ENCODE peak calls at places on chromosomes 13 and 19, in six cellular contexts. W is HepG2, C is GM12878, V is K562, S is GM12891, G is H1. H is an unnamed sample.

GRCh38 chr13:44306401-44307192 is 67.0 kb upstream of the SERP2 start:
- DNase-seq in C (no peak), G (peak; percentile 57), W (no peak), S (no peak), V (no peak), H (no peak)

GRCh38 chr19:30733826-30734550 is 361.8 kb downstream of the ZNF536 start:
- DNase-seq in S (no peak), W (no peak), V (no peak), G (no peak), C (no peak), H (no peak)

GRCh38 chr13:81686877-81687276 is 1346.0 kb upstream of the SPRY2 start:
- DNase-seq in W (no peak), G (no peak), S (no peak), C (no peak), V (no peak), H (no peak)

GRCh38 chr19:35704218-35704617 is at the start of gene ZBTB32:
- DNase-seq in W (no peak), C (no peak), V (peak; percentile 95), S (no peak), G (peak; percentile 80), H (peak; percentile 21)

GRCh38 chr19:35088514-35088913 is 27.1 kb upstream of the FXYD3 start:
- DNase-seq in V (no peak), S (no peak), G (no peak), C (no peak), W (no peak), H (no peak)

GRCh38 chr13:87084192-87084591 is 587.0 kb upstream of the SLITRK5 start:
- DNase-seq in S (no peak), V (no peak), W (no peak), G (no peak), C (no peak), H (no peak)

GRCh38 chr13:73061478-73062275 is 2.9 kb downstream of the KLF5 start:
- DNase-seq in W (no peak), C (no peak), G (no peak), S (no peak), V (no peak), H (no peak)

GRCh38 chr13:93244141-93244917 is 17.7 kb downstream of the GPC6 start:
- DNase-seq in C (no peak), W (no peak), V (no peak), G (no peak), S (no peak), H (no peak)

GRCh38 chr19:43562698-43563241 is 12.6 kb downstream of the XRCC1 start:
- DNase-seq in W (no peak), G (no peak), C (peak; percentile 91), V (no peak), S (no peak), H (no peak)

GRCh38 chr13:26749285-26749684 is 11.3 kb downstream of the GPR12 start:
- DNase-seq in V (peak; percentile 47), G (no peak), S (no peak), C (no peak), W (no peak), H (no peak)

GRCh38 chr19:2426661-2427322 is 594 bp downstream of the TIMM13 start:
- DNase-seq in S (peak; percentile 80), G (peak; percentile 79), V (peak; percentile 90), C (no peak), W (peak; percentile 64), H (peak; percentile 74)

GRCh38 chr13:32586022-32586900 is at the start of gene PDS5B:
- DNase-seq in W (peak; percentile 87), G (peak; percentile 96), S (peak; percentile 77), V (peak; percentile 89), C (peak; percentile 66), H (peak; percentile 68)

GRCh38 chr13:32582991-32583390 is 3.3 kb upstream of the PDS5B start:
- DNase-seq in S (no peak), C (no peak), V (no peak), G (no peak), W (no peak), H (no peak)

GRCh38 chr13:32585625-32586021 is 629 bp upstream of the PDS5B start:
- DNase-seq in V (no peak), W (no peak), S (no peak), C (no peak), G (no peak), H (no peak)

GRCh38 chr13:32587774-32588165 is 1.5 kb downstream of the PDS5B start:
- DNase-seq in C (no peak), V (no peak), S (no peak), G (no peak), W (peak; percentile 9), H (no peak)

DNA sequence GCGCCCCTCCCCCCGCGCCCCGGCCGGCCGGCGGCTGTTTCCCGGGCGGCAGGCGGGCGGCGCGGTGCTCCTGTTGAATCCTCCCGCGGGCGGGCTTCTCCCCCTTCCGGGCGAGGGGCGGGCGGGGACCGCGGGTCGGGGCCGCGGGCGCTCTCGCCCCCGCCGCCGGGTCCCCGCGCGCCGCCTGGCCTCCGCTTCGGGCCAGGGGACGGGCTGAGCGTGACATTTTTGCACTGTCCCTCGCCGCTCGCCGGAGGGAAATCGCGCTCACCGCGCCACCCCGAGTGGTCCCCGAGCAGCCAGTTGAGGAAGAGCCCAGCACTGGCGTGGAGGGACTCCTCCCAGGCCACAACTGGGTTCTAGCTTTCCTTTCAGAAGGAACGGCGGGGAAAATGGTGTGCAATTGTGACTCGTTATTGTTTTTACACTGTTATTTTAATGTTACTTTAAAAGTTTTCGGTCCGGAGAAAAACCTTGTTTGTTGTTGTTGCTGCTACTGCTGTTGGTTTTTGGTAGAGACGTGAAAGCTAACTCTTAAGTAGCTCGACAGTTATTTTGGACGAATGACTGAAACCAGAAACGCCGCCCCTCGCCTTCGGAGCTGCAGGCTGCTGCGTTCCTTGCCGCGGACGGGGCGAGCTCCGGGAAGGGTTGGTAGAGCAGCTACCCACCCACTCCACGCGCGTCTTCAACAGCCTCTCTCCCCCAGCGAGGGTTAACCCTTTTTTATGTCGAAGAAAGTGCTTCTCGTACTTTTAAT is 942 bp downstream of the PDS5B start:
- DNase-seq in C (no peak), W (peak; percentile 41), G (peak; percentile 71), S (peak; percentile 37), V (peak; percentile 56), H (peak; percentile 29)
- TF ChIP-seq POLR2A in C (peak; percentile 61), W (no peak), G (no peak), S (no peak), V (no peak), H (peak; percentile 39)

GRCh38 chr13:80379245-80379644 is 38.3 kb upstream of the SPRY2 start:
- DNase-seq in V (no peak), W (no peak), S (no peak), C (no peak), G (no peak), H (no peak)
- TF ChIP-seq TAF1 in V (no peak), W (no peak), S (no peak), C (no peak), G (no peak), H (no peak)

GRCh38 chr13:31818236-31818635 is 78.9 kb downstream of the RXFP2 start:
- DNase-seq in C (no peak), S (no peak), W (no peak), G (no peak), V (no peak), H (no peak)
- TF ChIP-seq POLR2A in C (no peak), S (no peak), W (no peak), G (no peak), V (no peak), H (no peak)

DNA sequence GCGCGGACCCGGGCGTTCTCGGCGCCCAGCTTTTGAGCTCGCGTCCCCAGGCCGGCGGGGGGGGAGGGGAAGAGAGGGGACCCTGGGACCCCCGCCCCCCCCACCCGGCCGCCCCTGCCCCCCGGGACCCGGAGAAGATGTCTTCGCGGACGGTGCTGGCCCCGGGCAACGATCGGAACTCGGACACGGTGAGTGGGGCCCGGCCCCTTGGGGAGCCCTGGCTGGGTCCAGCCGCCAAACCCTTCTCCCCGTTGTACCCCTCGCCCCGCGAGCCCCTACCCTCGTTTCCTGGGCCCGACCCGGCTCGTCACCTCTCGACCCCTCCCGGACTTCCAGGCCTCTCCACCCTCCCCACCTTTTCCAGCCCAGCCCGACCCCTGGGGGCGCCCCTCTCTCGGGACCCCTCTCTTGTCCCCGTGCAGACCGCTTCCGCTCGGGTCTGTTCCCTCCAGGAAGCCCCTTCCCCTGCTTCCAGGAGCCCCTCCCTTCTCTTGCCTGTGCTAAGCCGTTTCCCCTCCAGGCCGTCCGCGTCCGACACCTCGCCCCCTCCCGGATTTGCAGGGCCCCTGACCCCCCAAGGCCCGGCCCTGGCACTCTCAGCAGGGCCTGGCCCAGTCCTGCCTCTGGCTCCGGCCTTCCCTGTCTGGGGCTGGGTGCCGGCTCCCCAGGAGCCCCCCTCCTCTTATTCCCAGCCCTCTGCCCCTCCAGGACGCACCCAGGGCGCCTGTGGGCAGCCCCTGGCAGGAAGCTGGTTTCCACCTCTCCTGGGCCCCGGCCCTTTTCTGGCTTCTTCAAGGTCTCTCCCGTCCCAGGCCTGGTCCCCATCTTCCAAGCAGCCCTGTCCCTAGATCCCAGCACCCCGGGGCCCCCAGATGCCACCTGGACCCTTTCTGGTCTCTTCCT is 632 bp downstream of the MARK4 start:
- DNase-seq in S (peak; percentile 66), G (peak; percentile 71), W (no peak), C (no peak), V (peak; percentile 66), H (peak; percentile 69)
- TF ChIP-seq TAF1 in S (no peak), G (no peak), W (no peak), C (no peak), V (no peak), H (no peak)

DNA sequence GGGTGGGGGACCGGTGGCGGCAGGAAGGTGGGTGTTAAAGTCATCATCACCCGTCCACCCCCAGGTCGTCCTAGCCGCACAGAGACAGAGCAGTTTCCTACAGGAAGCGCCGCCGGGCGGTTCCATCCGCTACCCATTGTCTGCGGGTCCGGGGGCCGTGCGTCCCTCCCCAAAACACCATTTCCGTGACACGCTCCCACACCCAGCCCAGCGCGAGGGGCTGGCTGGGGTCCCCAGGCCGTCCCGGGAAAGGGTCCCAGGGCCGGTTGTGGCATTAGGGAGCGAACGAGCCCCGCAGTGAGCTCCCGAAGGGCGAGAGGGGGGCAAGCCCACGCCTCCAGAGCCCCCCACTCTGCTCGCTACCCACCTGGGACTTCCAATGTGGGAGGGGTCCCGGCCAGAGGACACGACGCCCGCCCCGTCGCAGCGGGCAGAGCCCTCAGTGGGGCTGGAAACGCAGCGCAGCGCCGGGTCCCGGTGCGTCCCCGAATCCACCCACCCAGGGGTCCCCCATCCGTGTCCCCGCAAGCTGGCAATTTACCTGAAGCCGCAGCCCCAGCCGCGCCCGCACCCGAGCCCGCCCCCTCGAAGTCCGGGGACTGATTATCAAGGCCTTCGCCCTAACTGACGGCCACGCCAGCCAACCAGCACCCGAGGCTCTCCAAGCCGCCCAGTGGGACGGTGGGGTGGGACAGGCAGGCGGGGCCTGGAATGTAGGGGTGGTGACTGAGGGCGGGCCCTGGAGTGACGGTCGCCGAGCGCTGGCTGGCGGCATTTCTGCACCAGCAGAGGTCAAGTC is at the start of gene KANK3:
- DNase-seq in G (peak; percentile 99), S (peak; percentile 99), V (peak; percentile 100), W (peak; percentile 90), C (peak; percentile 55), H (peak; percentile 99)
- TF ChIP-seq POLR2A in G (no peak), S (no peak), V (no peak), W (no peak), C (no peak), H (no peak)

GRCh38 chr19:20371911-20372310 is 193.7 kb downstream of the ZNF737 start:
- DNase-seq in G (no peak), W (no peak), C (no peak), V (no peak), S (no peak), H (no peak)
- TF ChIP-seq TAF1 in G (no peak), W (no peak), C (no peak), V (no peak), S (no peak), H (no peak)

DNA sequence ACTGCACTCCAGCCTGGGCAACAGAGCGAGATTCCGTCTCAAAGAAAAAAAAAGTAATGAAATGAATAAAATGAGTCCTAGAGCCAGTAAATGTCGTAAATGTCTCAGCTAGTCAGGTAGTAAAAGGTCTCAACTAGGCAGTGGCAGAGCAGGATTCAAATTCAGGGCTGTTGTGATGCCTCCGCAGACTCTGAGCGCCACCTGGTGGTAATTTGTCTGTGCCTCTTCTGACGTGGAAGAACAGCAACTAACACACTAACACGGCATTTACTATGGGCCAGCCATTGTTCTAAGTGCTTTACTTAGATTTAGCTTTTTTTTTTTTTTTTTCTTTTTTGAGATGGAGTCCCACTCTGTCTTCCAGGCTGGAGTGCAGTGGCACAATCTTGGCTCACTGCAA is 30.2 kb downstream of the CYP2F1 start:
- DNase-seq in C (peak; percentile 11), G (peak; percentile 92), S (no peak), W (peak; percentile 68), V (peak; percentile 65), H (no peak)
- TF ChIP-seq POLR2A in C (no peak), G (no peak), S (no peak), W (no peak), V (no peak), H (no peak)